ENCODE peak calls at places on chromosomes 3 and 15, in five cellular contexts. One of them, this sample, is unnamed. For H3K4me1, the result is how much of the 10 kb centered on the place peaks cover.

GRCh38 chr15:99932676-99933402 is 199.6 kb upstream of the LYSMD4 start:
- ATAC-seq in HepG2: no peak
- ATAC-seq in upper lobe of left lung: no peak
- ATAC-seq in K562: no peak
- ATAC-seq in GM12878: no peak
- ATAC-seq in this sample: no peak

GRCh38 chr3:79148786-79149185 is 619.0 kb downstream of the ROBO1 start:
- ATAC-seq in GM12878: no peak
- ATAC-seq in HepG2: no peak
- ATAC-seq in K562: no peak
- ATAC-seq in upper lobe of left lung: no peak
- ATAC-seq in this sample: no peak

GRCh38 chr15:27545494-27546255 is 553.4 kb downstream of the OCA2 start:
- ATAC-seq in K562: peak
- ATAC-seq in GM12878: no peak
- ATAC-seq in HepG2: no peak
- ATAC-seq in upper lobe of left lung: no peak
- ATAC-seq in this sample: no peak

GRCh38 chr3:17686613-17687012 is 55.8 kb downstream of the TBC1D5 start:
- ATAC-seq in K562: peak
- ATAC-seq in upper lobe of left lung: no peak
- ATAC-seq in GM12878: peak
- ATAC-seq in HepG2: peak
- ATAC-seq in this sample: no peak

GRCh38 chr15:100592898-100593297 is 9.1 kb downstream of the LINS1 start:
- ATAC-seq in GM12878: no peak
- ATAC-seq in upper lobe of left lung: no peak
- ATAC-seq in HepG2: no peak
- ATAC-seq in K562: no peak
- ATAC-seq in this sample: no peak

GRCh38 chr3:3998140-3998977 is 199.1 kb downstream of the LRRN1 start:
- ATAC-seq in K562: peak
- ATAC-seq in HepG2: peak
- ATAC-seq in GM12878: peak
- ATAC-seq in upper lobe of left lung: no peak
- ATAC-seq in this sample: no peak

GRCh38 chr3:126159476-126159875 is 20.9 kb downstream of the ALDH1L1 start:
- ATAC-seq in K562: no peak
- ATAC-seq in HepG2: no peak
- ATAC-seq in GM12878: no peak
- ATAC-seq in upper lobe of left lung: peak
- ATAC-seq in this sample: peak

GRCh38 chr3:129257609-129258008 is 8.2 kb downstream of the COPG1 start:
- ATAC-seq in GM12878: no peak
- ATAC-seq in upper lobe of left lung: no peak
- ATAC-seq in HepG2: no peak
- ATAC-seq in K562: no peak
- ATAC-seq in this sample: no peak

GRCh38 chr3:11346416-11346815 is 74.2 kb downstream of the ATG7 start:
- ATAC-seq in upper lobe of left lung: no peak
- ATAC-seq in K562: no peak
- ATAC-seq in HepG2: no peak
- ATAC-seq in GM12878: no peak
- ATAC-seq in this sample: no peak

GRCh38 chr3:183094711-183095110 is 4.6 kb downstream of the MCCC1 start:
- ATAC-seq in GM12878: no peak
- ATAC-seq in upper lobe of left lung: no peak
- ATAC-seq in K562: no peak
- ATAC-seq in HepG2: no peak
- ATAC-seq in this sample: no peak

GRCh38 chr15:41983621-41984571 is 11.5 kb upstream of the EHD4 start:
- ATAC-seq in HepG2: no peak
- ATAC-seq in K562: no peak
- ATAC-seq in GM12878: no peak
- ATAC-seq in upper lobe of left lung: no peak
- ATAC-seq in this sample: no peak

GRCh38 chr15:45529613-45530012 is 7.1 kb upstream of the SLC30A4 start:
- ATAC-seq in HepG2: no peak
- ATAC-seq in GM12878: no peak
- ATAC-seq in upper lobe of left lung: no peak
- ATAC-seq in K562: peak
- ATAC-seq in this sample: no peak

GRCh38 chr15:76006136-76006778 is 6.0 kb downstream of the NRG4 start:
- ATAC-seq in upper lobe of left lung: no peak
- ATAC-seq in GM12878: no peak
- ATAC-seq in K562: no peak
- ATAC-seq in HepG2: no peak
- ATAC-seq in this sample: no peak

GRCh38 chr15:37098468-37099320 is 1.7 kb downstream of the MEIS2 start:
- ATAC-seq in HepG2: peak
- ATAC-seq in K562: peak
- ATAC-seq in upper lobe of left lung: no peak
- ATAC-seq in GM12878: peak
- ATAC-seq in this sample: no peak

GRCh38 chr3:183826448-183826847 is 1.1 kb upstream of the MAP6D1 start:
- ATAC-seq in upper lobe of left lung: no peak
- ATAC-seq in GM12878: peak
- ATAC-seq in HepG2: peak
- ATAC-seq in K562: no peak
- ATAC-seq in this sample: no peak

GRCh38 chr3:186612721-186613636 is at the start of gene AHSG:
- ATAC-seq in HepG2: peak
- ATAC-seq in upper lobe of left lung: no peak
- ATAC-seq in GM12878: no peak
- ATAC-seq in K562: no peak
- ATAC-seq in this sample: no peak

GRCh38 chr3:43288850-43289249 is 2.5 kb downstream of the SNRK start:
- ATAC-seq in HepG2: peak
- ATAC-seq in K562: no peak
- ATAC-seq in upper lobe of left lung: no peak
- ATAC-seq in GM12878: no peak
- ATAC-seq in this sample: no peak

GRCh38 chr3:72343078-72343477 is 505.2 kb downstream of the SHQ1 start:
- ATAC-seq in GM12878: no peak
- ATAC-seq in K562: no peak
- ATAC-seq in HepG2: no peak
- ATAC-seq in upper lobe of left lung: no peak
- ATAC-seq in this sample: no peak
- H3K4me1 ChIP-seq in GM12878: under half
- H3K4me1 ChIP-seq in K562: under half
- H3K4me1 ChIP-seq in HepG2: under half
- H3K4me1 ChIP-seq in upper lobe of left lung: under half
- H3K4me1 ChIP-seq in this sample: under half

DNA sequence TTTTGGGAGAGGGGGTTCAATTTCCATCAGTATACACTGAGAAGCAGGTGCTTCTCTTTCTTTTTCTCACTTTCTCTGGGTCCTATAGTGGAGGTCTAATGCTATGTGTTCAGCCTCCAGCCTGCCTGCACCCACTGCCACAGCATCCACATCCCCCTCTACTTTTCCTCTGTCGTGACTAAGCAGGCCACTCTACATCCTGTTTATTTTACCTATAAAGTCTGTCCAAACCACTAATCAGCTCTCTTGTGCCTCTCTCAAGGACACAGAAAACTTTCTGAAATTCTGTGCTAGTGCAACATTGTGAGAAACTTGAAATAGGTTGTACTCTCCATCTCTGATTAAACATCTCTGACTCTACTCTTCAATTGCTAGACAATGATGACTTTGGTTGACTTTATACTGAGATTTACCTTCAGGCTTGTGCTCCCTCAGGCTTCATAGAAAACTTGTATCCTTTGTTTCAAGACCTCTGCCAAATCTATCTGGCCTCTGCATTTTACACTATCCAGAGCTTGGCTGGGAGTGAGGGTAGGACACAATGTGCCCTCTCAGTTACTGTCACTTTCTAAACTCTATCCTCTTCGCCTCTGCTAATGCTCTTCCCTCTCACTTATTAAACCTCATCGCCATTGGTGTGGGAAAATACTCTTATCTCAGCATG is 28.0 kb downstream of the SUCNR1 start:
- ATAC-seq in GM12878: no peak
- ATAC-seq in upper lobe of left lung: no peak
- ATAC-seq in K562: no peak
- ATAC-seq in HepG2: no peak
- ATAC-seq in this sample: no peak
- TF ChIP-seq EP300 in GM12878: no peak
- TF ChIP-seq EP300 in upper lobe of left lung: no peak
- TF ChIP-seq EP300 in K562: no peak
- TF ChIP-seq EP300 in HepG2: no peak
- TF ChIP-seq EP300 in this sample: no peak

GRCh38 chr15:40252141-40252437 is 13.2 kb downstream of the PAK6 start:
- ATAC-seq in GM12878: no peak
- ATAC-seq in HepG2: no peak
- ATAC-seq in K562: no peak
- ATAC-seq in upper lobe of left lung: no peak
- ATAC-seq in this sample: no peak

GRCh38 chr15:40251455-40252140 is 12.7 kb downstream of the PAK6 start:
- ATAC-seq in upper lobe of left lung: no peak
- ATAC-seq in K562: no peak
- ATAC-seq in HepG2: no peak
- ATAC-seq in GM12878: no peak
- ATAC-seq in this sample: no peak

GRCh38 chr15:40253179-40253790 is 14.4 kb downstream of the PAK6 start:
- ATAC-seq in GM12878: peak
- ATAC-seq in K562: no peak
- ATAC-seq in HepG2: no peak
- ATAC-seq in upper lobe of left lung: no peak
- ATAC-seq in this sample: peak

GRCh38 chr15:40250771-40251454 is 12.1 kb downstream of the PAK6 start:
- ATAC-seq in upper lobe of left lung: no peak
- ATAC-seq in K562: no peak
- ATAC-seq in HepG2: no peak
- ATAC-seq in GM12878: no peak
- ATAC-seq in this sample: no peak

GRCh38 chr15:40252438-40253178 is 13.7 kb downstream of the PAK6 start:
- ATAC-seq in upper lobe of left lung: peak
- ATAC-seq in GM12878: peak
- ATAC-seq in K562: no peak
- ATAC-seq in HepG2: peak
- ATAC-seq in this sample: peak
- TF ChIP-seq POLR2AphosphoS5 in upper lobe of left lung: peak
- TF ChIP-seq POLR2AphosphoS5 in GM12878: no peak
- TF ChIP-seq POLR2AphosphoS5 in K562: no peak
- TF ChIP-seq POLR2AphosphoS5 in HepG2: no peak
- TF ChIP-seq POLR2AphosphoS5 in this sample: no peak

GRCh38 chr15:78056714-78057269 is 20.7 kb downstream of the TBC1D2B start:
- ATAC-seq in HepG2: peak
- ATAC-seq in GM12878: peak
- ATAC-seq in upper lobe of left lung: peak
- ATAC-seq in K562: no peak
- ATAC-seq in this sample: peak

GRCh38 chr15:78054518-78054917 is 23.0 kb downstream of the TBC1D2B start:
- ATAC-seq in HepG2: no peak
- ATAC-seq in GM12878: no peak
- ATAC-seq in upper lobe of left lung: no peak
- ATAC-seq in K562: no peak
- ATAC-seq in this sample: no peak

GRCh38 chr15:78054971-78055370 is 22.5 kb downstream of the TBC1D2B start:
- ATAC-seq in GM12878: no peak
- ATAC-seq in upper lobe of left lung: no peak
- ATAC-seq in K562: no peak
- ATAC-seq in HepG2: no peak
- ATAC-seq in this sample: no peak

GRCh38 chr15:78057803-78058202 is 19.7 kb downstream of the TBC1D2B start:
- ATAC-seq in upper lobe of left lung: no peak
- ATAC-seq in K562: no peak
- ATAC-seq in GM12878: no peak
- ATAC-seq in HepG2: no peak
- ATAC-seq in this sample: no peak

GRCh38 chr15:78055923-78056713 is 21.4 kb downstream of the TBC1D2B start:
- ATAC-seq in upper lobe of left lung: peak
- ATAC-seq in GM12878: peak
- ATAC-seq in K562: peak
- ATAC-seq in HepG2: peak
- ATAC-seq in this sample: peak
- H3K4me1 ChIP-seq in upper lobe of left lung: half or more
- H3K4me1 ChIP-seq in GM12878: half or more
- H3K4me1 ChIP-seq in K562: under half
- H3K4me1 ChIP-seq in HepG2: half or more
- H3K4me1 ChIP-seq in this sample: under half